ENCODE peak calls at places on chromosomes 2 and 18, in ten cellular contexts. R, J, C, I, Q, S, V, U, M and N are unnamed samples.
A peak's percentile ranks its signal among the peaks of the same experiment; 100 is the strongest.

GRCh38 chr18:61655630-61656029 is 237.2 kb downstream of the RNF152 start:
- DNase-seq in R (no peak), J (no peak), C (no peak), I (no peak), Q (no peak), S (no peak), V (no peak), U (no peak), M (no peak), N (no peak)

GRCh38 chr2:131724019-131724418 is 196.3 kb downstream of the CCDC74A start:
- DNase-seq in R (peak; percentile 36), J (no peak), C (no peak), I (no peak), Q (no peak), S (no peak), V (no peak), U (no peak), M (no peak), N (no peak)

GRCh38 chr2:15253817-15254216 is 307.3 kb downstream of the NBAS start:
- DNase-seq in R (no peak), J (no peak), C (no peak), I (no peak), Q (no peak), S (no peak), V (no peak), U (no peak), M (no peak), N (no peak)

GRCh38 chr18:46916551-46917107 is 678 bp downstream of the PIAS2 start:
- DNase-seq in R (no peak), J (no peak), C (peak; percentile 11), I (no peak), Q (peak; percentile 62), S (no peak), V (peak; percentile 85), U (no peak), M (no peak), N (no peak)

GRCh38 chr2:53859354-53860159 is at the start of gene GPR75:
- DNase-seq in R (peak; percentile 63), J (no peak), C (no peak), I (no peak), Q (no peak), S (no peak), V (no peak), U (no peak), M (no peak), N (no peak)

GRCh38 chr18:61797691-61798590 is 94.9 kb downstream of the RNF152 start:
- DNase-seq in R (no peak), J (peak; percentile 3), C (no peak), I (no peak), Q (no peak), S (no peak), V (no peak), U (peak; percentile 84), M (no peak), N (no peak)

GRCh38 chr2:32011566-32011960 is 755 bp upstream of the MEMO1 start:
- DNase-seq in R (no peak), J (no peak), C (no peak), I (no peak), Q (peak; percentile 57), S (no peak), V (no peak), U (no peak), M (no peak), N (no peak)

GRCh38 chr2:112812318-112813042 is 24.1 kb downstream of the IL1B start:
- DNase-seq in R (no peak), J (no peak), C (peak; percentile 98), I (peak; percentile 30), Q (no peak), S (no peak), V (no peak), U (no peak), M (no peak), N (no peak)

GRCh38 chr2:8255448-8255800 is 426.4 kb upstream of the ID2 start:
- DNase-seq in R (no peak), J (no peak), C (peak; percentile 34), I (no peak), Q (no peak), S (no peak), V (no peak), U (no peak), M (no peak), N (no peak)

GRCh38 chr2:620456-621302 is 56.5 kb downstream of the TMEM18 start:
- DNase-seq in R (no peak), J (no peak), C (no peak), I (no peak), Q (no peak), S (no peak), V (peak; percentile 21), U (no peak), M (no peak), N (no peak)

GRCh38 chr2:240433973-240434727 is 1.3 kb upstream of the GPC1 start:
- DNase-seq in R (peak; percentile 31), J (no peak), C (peak; percentile 92), I (peak; percentile 81), Q (peak; percentile 64), S (no peak), V (no peak), U (no peak), M (no peak), N (no peak)